ENCODE peak calls at places on chromosomes 2 and 18, in six cellular contexts. E is aorta; K is pancreas; F is H9; L is ovary; A is CD8-positive, alpha-beta T cell. W is an unnamed sample.
A peak's percentile ranks its signal among the peaks of the same experiment; 100 is the strongest.

GRCh38 chr2:84959045-84959493 is 11.9 kb upstream of the KCMF1 start:
- DNase-seq in K (peak; percentile 42), E (no peak), A (no peak), L (no peak), F (no peak), W (no peak)

GRCh38 chr18:36043153-36043552 is 24.2 kb downstream of the RPRD1A start:
- DNase-seq in K (no peak), E (no peak), F (no peak), L (no peak), A (no peak), W (no peak)

GRCh38 chr18:8423051-8423558 is 186.1 kb upstream of the RAB12 start:
- DNase-seq in L (no peak), F (no peak), E (no peak), K (no peak), A (no peak), W (no peak)

GRCh38 chr2:112839407-112840067 is 3.0 kb upstream of the IL1B start:
- DNase-seq in E (no peak), F (no peak), A (no peak), K (no peak), L (no peak), W (no peak)

GRCh38 chr2:203579131-203579643 is 44.1 kb upstream of the RAPH1 start:
- DNase-seq in L (no peak), K (no peak), F (peak; percentile 33), E (no peak), A (no peak), W (peak; percentile 86)

GRCh38 chr18:76644580-76644979 is 149.5 kb upstream of the ZNF516 start:
- DNase-seq in F (no peak), E (no peak), K (no peak), L (no peak), A (no peak), W (no peak)

GRCh38 chr2:230226090-230226551 is 585 bp downstream of the SP140 start:
- DNase-seq in E (no peak), A (no peak), F (no peak), K (no peak), L (no peak), W (no peak)

GRCh38 chr2:43186321-43186678 is 40.1 kb downstream of the ZFP36L2 start:
- DNase-seq in E (no peak), K (no peak), L (no peak), F (no peak), A (no peak), W (no peak)

GRCh38 chr2:19178175-19178574 is 180.2 kb downstream of the OSR1 start:
- DNase-seq in E (no peak), L (no peak), A (no peak), F (no peak), K (no peak), W (no peak)

GRCh38 chr2:96884299-96885156 is 14.6 kb upstream of the SEMA4C start:
- DNase-seq in E (no peak), L (no peak), A (no peak), F (no peak), K (peak; percentile 47), W (no peak)

GRCh38 chr18:25896178-25896780 is 194.1 kb downstream of the SS18 start:
- DNase-seq in A (no peak), K (no peak), L (peak; percentile 11), F (no peak), E (no peak), W (no peak)

GRCh38 chr2:162623888-162624287 is 214.7 kb downstream of the KCNH7 start:
- DNase-seq in K (no peak), F (no peak), L (no peak), A (no peak), E (no peak), W (no peak)

GRCh38 chr2:56449449-56449860 is 265.7 kb downstream of the CCDC85A start:
- DNase-seq in E (no peak), A (no peak), F (no peak), K (no peak), L (no peak), W (peak; percentile 13)

GRCh38 chr2:188811522-188811921 is 162.7 kb upstream of the COL3A1 start:
- DNase-seq in A (no peak), L (no peak), F (no peak), K (no peak), E (no peak), W (no peak)

GRCh38 chr18:68735498-68736343 is 20.8 kb upstream of the TMX3 start:
- DNase-seq in F (no peak), K (no peak), L (no peak), E (no peak), A (no peak), W (peak; percentile 17)

GRCh38 chr2:10285578-10286198 is 17.0 kb upstream of the HPCAL1 start:
- DNase-seq in A (no peak), L (no peak), F (peak; percentile 64), E (peak; percentile 93), K (peak; percentile 82), W (peak; percentile 79)

GRCh38 chr2:10284108-10284870 is 18.4 kb upstream of the HPCAL1 start:
- DNase-seq in E (peak; percentile 71), K (no peak), F (no peak), L (no peak), A (peak; percentile 15), W (no peak)

GRCh38 chr2:10285191-10285577 is 17.5 kb upstream of the HPCAL1 start:
- DNase-seq in E (no peak), L (no peak), A (no peak), F (no peak), K (no peak), W (no peak)

GRCh38 chr2:10287766-10288165 is 14.9 kb upstream of the HPCAL1 start:
- DNase-seq in K (no peak), F (no peak), A (no peak), E (peak; percentile 32), L (no peak), W (no peak)

GRCh38 chr2:10286216-10287037 is 16.3 kb upstream of the HPCAL1 start:
- DNase-seq in A (no peak), L (no peak), F (no peak), E (peak; percentile 72), K (peak; percentile 78), W (no peak)
- H3K4me1 ChIP-seq in A (no peaks in the 10 kb centered on the region), L (no peaks in the 10 kb centered on the region), F (no peaks in the 10 kb centered on the region), E (no peaks in the 10 kb centered on the region), K (peaks cover 10% of the 10 kb centered on the region), W (peaks cover 9% of the 10 kb centered on the region)

GRCh38 chr2:61878756-61879155 is 9.7 kb downstream of the CCT4 start:
- DNase-seq in K (no peak), E (no peak), A (no peak), L (no peak), F (no peak), W (no peak)

GRCh38 chr2:61877571-61878245 is 10.7 kb downstream of the CCT4 start:
- DNase-seq in L (no peak), K (no peak), F (no peak), A (no peak), E (no peak), W (no peak)

DNA sequence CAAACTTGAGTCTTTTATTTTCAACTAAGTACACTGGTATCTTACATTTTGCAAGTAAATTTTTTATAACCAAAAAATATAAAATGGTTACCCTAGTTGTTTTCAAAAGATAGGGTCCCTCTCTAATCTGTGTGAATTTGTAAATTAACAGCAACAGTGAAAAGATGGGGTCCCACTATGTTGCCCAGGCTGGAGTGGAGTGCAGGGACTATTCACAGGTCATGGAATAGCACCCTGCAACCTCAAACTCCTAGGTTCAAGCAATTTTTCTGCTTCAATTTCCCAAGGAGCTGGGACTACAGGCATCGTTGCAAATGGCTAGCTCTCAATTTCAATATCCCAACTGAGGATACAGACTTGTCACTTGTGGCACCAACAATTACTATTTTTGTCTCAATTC is 12.1 kb downstream of the CCT4 start:
- DNase-seq in L (no peak), K (no peak), F (no peak), A (no peak), E (no peak), W (no peak)
- H3K4me1 ChIP-seq in L (no peaks in the 10 kb centered on the region), K (no peaks in the 10 kb centered on the region), F (no peaks in the 10 kb centered on the region), A (no peaks in the 10 kb centered on the region), E (no peaks in the 10 kb centered on the region), W (no peaks in the 10 kb centered on the region)

DNA sequence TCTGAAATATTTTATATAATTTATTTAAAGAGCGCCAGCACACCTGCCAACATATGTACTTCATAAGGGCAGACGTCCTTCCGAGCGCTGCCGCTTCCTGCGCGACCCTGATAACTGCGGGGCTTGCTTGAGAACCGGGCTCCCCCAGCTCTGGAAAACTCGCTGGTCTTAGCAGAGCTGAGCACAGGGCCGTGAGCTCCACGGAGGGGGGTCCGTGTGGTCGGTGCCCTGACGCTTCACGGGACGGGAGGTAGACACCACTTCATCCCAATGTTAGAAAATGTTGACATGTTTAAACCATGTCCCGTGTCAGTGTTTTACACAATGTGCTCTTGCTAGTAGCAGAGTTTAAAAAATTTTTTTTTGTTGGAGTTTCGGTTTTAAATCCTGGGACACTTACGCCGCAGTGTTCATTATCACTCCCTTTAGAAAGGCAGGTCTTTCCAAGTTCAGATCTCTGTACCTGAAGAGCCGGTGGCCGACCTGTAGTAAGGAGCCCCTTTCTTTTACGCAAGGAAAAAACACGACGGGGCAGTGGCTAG is 1.6 kb downstream of the NFATC1 start:
- DNase-seq in E (peak; percentile 72), K (peak; percentile 21), F (no peak), A (no peak), L (no peak), W (peak; percentile 14)
- H3K4me1 ChIP-seq in E (no peaks in the 10 kb centered on the region), K (no peaks in the 10 kb centered on the region), F (no peaks in the 10 kb centered on the region), A (peaks cover 46% of the 10 kb centered on the region), L (peaks cover 5% of the 10 kb centered on the region), W (peaks cover 38% of the 10 kb centered on the region)

GRCh38 chr2:102061286-102061699 is 69.5 kb downstream of the IL1R2 start:
- DNase-seq in K (no peak), L (no peak), E (no peak), F (no peak), A (no peak), W (no peak)
- H3K4me1 ChIP-seq in K (peaks cover 11% of the 10 kb centered on the region), L (peaks cover 16% of the 10 kb centered on the region), E (peaks cover 2% of the 10 kb centered on the region), F (no peaks in the 10 kb centered on the region), A (no peaks in the 10 kb centered on the region), W (peaks cover 19% of the 10 kb centered on the region)

DNA sequence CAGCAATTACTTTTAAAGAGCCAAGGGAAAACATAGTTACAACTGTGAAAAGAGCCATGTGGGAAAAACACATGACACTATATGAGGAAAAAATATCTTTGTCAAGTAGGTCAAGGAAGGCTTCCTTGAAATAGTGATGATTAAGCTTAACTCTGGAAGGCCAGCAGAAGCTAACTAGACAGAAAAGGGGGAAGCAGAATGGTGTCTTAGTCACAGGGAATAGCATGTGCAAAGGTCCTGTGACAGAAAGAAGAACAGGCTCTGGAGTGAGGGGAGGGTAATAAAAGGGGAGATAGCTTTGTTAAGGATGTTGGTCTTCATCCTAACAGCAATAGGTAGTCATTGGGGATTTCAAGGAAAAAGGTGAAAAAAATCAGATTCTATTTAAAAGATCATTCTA is 64.0 kb downstream of the ARHGAP25 start:
- DNase-seq in A (no peak), F (no peak), K (no peak), E (no peak), L (no peak), W (no peak)
- H3K4me1 ChIP-seq in A (peaks cover 45% of the 10 kb centered on the region), F (no peaks in the 10 kb centered on the region), K (no peaks in the 10 kb centered on the region), E (no peaks in the 10 kb centered on the region), L (peaks cover 6% of the 10 kb centered on the region), W (no peaks in the 10 kb centered on the region)

W was measured in mucosa of descending colon.